ENCODE peak calls at places on chromosomes 5 and 9, in ten cellular contexts. G is tibial nerve, N is transverse colon, U is ovary, J is A549, Y is sigmoid colon, P is H1, E is stomach, A is esophagus muscularis mucosa, O is HepG2. I is an unnamed sample.

GRCh38 chr9:88006511-88007290 is 32.4 kb upstream of the CDK20 start:
- DNase-seq in G (no peak), N (no peak), U (no peak), J (no peak), Y (no peak), P (no peak), E (no peak), A (no peak), O (no peak), I (no peak)

GRCh38 chr9:89536145-89536574 is 38.2 kb upstream of the SEMA4D start:
- DNase-seq in G (no peak), N (no peak), U (no peak), J (no peak), Y (no peak), P (no peak), E (no peak), A (no peak), O (no peak), I (no peak)

GRCh38 chr9:96423322-96423984 is 5.3 kb upstream of the ZNF367 start:
- DNase-seq in G (no peak), N (no peak), U (no peak), J (no peak), Y (no peak), P (no peak), E (no peak), A (no peak), O (no peak), I (no peak)

GRCh38 chr9:108486791-108487190 is 369.0 kb downstream of the ACTL7B start:
- DNase-seq in G (no peak), N (no peak), U (no peak), J (no peak), Y (no peak), P (no peak), E (no peak), A (no peak), O (no peak), I (no peak)

GRCh38 chr5:88489433-88489832 is 220.8 kb upstream of the TMEM161B start:
- DNase-seq in G (no peak), N (no peak), U (no peak), J (no peak), Y (no peak), P (no peak), E (no peak), A (no peak), O (no peak), I (no peak)

GRCh38 chr5:172479034-172479783 is 24.9 kb upstream of the SH3PXD2B start:
- DNase-seq in G (peak), N (peak), U (peak), J (peak), Y (peak), P (peak), E (peak), A (no peak), O (peak), I (peak)

GRCh38 chr5:173629628-173630027 is 13.2 kb upstream of the BOD1 start:
- DNase-seq in G (no peak), N (no peak), U (no peak), J (peak), Y (no peak), P (peak), E (no peak), A (no peak), O (no peak), I (no peak)

GRCh38 chr5:39912880-39913279 is 488.1 kb upstream of the DAB2 start:
- DNase-seq in G (no peak), N (no peak), U (no peak), J (no peak), Y (no peak), P (no peak), E (no peak), A (no peak), O (no peak), I (no peak)

GRCh38 chr9:18775969-18776368 is 257.0 kb downstream of the SAXO1 start:
- DNase-seq in G (no peak), N (no peak), U (no peak), J (no peak), Y (no peak), P (no peak), E (no peak), A (no peak), O (no peak), I (no peak)

DNA sequence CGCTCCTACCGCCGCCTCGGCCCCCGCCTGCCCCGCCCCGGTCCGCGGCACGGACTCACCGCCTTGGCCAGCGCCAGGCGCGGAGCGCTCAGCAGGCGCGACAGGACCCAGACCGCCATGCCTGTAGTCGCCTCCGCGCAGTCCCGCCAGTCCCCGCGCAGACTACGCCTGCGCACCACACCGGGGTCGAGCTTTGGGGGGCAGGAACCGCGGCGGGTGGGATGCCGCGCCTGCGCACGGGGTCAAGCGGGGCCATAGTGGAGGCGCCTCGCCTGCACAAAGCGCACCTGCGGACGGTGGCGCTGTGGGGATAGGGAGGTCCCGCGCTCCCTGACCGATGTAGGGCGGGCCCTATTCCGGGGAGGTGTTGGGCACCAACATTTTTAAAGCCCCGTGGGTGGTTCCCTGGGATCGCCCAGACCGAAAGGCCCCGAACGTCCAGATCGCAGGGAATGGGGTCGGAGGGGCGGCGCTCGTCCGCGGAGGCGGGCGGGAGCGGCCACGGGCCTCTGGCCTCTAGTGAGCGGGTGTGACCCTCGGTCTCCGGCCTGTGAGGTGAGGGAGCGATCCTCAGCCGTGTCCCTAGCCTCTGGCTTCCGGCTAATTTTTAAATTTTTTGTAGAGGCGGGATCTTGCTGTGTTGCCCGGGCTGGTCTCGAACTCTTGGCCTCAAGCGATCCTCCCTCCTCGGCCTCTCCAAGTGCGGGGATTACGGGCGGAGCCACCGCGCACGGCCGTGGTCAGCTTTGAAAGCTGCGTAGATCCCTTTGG is 70.8 kb upstream of the LPCAT1 start:
- DNase-seq in G (peak), N (peak), U (peak), J (peak), Y (peak), P (peak), E (peak), A (no peak), O (peak), I (peak)
- TF ChIP-seq POLR2A in G (no peak), N (no peak), U (no peak), J (peak), Y (no peak), P (peak), E (no peak), A (no peak), O (peak), I (no peak)

GRCh38 chr9:75087279-75087823 is 604 bp downstream of the NMRK1 start:
- DNase-seq in G (no peak), N (peak), U (no peak), J (peak), Y (no peak), P (no peak), E (peak), A (no peak), O (peak), I (no peak)
- H3K27ac ChIP-seq in G (peak), N (peak), U (peak), J (peak), Y (peak), P (peak), E (peak), A (peak), O (peak), I (peak)

GRCh38 chr5:37424441-37424840 is 45.3 kb downstream of the WDR70 start:
- DNase-seq in G (no peak), N (no peak), U (no peak), J (no peak), Y (no peak), P (no peak), E (no peak), A (no peak), O (no peak), I (no peak)

GRCh38 chr5:37428044-37428443 is 48.9 kb downstream of the WDR70 start:
- DNase-seq in G (no peak), N (no peak), U (no peak), J (no peak), Y (no peak), P (no peak), E (no peak), A (no peak), O (no peak), I (no peak)
- TF ChIP-seq EP300 in G (no peak), N (no peak), U (no peak), J (no peak), Y (no peak), P (no peak), E (no peak), A (no peak), O (no peak), I (no peak)

GRCh38 chr9:76321185-76321828 is 72.9 kb downstream of the RFK start:
- DNase-seq in G (no peak), N (no peak), U (no peak), J (peak), Y (no peak), P (peak), E (no peak), A (no peak), O (no peak), I (no peak)
- TF ChIP-seq POLR2A in G (no peak), N (no peak), U (no peak), J (no peak), Y (no peak), P (no peak), E (no peak), A (no peak), O (no peak), I (no peak)

GRCh38 chr9:137613738-137614523 is 4.9 kb upstream of the EHMT1 start:
- DNase-seq in G (no peak), N (no peak), U (no peak), J (no peak), Y (no peak), P (no peak), E (no peak), A (no peak), O (no peak), I (no peak)

GRCh38 chr9:137612741-137613142 is 6.1 kb upstream of the EHMT1 start:
- DNase-seq in G (no peak), N (no peak), U (no peak), J (no peak), Y (no peak), P (no peak), E (no peak), A (no peak), O (no peak), I (no peak)

GRCh38 chr9:137610944-137611343 is 5.5 kb downstream of the ARRDC1 start:
- DNase-seq in G (no peak), N (no peak), U (no peak), J (no peak), Y (no peak), P (no peak), E (no peak), A (no peak), O (no peak), I (no peak)

GRCh38 chr9:137613259-137613658 is 5.5 kb upstream of the EHMT1 start:
- DNase-seq in G (no peak), N (no peak), U (no peak), J (no peak), Y (no peak), P (no peak), E (no peak), A (no peak), O (no peak), I (no peak)

DNA sequence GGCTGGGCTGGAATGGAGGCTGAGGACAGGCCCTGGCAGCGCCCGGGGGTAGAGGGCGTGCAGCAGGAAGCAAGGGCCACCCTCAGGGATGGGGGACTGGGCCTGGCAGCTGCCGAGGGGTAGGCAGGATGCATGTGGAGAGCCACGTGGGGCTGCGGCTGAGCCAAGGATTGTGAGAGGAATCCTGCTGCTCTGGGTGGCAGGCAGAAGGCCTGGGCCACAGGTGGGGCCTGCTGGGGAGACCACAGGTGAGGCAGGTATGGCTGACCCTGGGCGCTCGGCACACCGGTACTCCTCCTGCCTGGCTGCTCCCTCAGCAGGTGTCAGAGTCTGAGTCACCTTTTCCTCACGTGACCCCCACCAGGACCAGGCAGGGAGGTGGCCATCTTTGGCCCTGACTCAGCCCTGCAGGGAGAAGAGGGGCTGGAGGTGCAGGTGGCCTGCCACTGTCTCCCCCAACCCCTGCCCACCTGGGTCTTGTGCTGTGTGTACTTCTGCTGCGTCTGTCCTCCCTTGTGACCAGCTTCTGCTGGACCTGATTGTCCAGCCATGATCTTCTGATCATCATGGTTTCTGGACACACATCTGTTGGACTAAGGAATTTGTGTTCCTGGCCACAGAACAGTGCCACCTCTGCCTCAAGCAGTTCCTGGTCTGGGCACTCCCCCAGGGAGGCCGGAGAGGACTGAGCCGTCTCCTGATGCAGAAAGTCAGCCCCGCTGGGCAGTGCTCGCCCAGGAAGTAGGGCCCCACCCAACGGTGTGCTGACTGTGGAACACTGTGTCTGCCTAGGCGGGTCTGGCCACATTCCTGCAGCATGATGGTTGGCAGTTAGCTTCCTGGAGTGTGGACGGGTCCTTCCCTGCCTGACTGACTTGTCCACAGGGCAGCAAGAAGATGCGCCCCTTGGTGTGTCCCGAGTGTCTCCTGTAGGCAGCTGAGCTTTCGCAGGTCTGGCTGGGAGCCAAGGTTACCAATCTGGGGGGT is 6.4 kb downstream of the ARRDC1 start:
- DNase-seq in G (no peak), N (peak), U (peak), J (peak), Y (no peak), P (no peak), E (peak), A (no peak), O (peak), I (peak)
- H3K27ac ChIP-seq in G (peak), N (peak), U (no peak), J (peak), Y (peak), P (peak), E (peak), A (no peak), O (peak), I (peak)

GRCh38 chr5:179405054-179405416 is 59.8 kb upstream of the ADAMTS2 start:
- DNase-seq in G (no peak), N (no peak), U (no peak), J (no peak), Y (no peak), P (no peak), E (no peak), A (peak), O (no peak), I (no peak)
- TF ChIP-seq EP300 in G (no peak), N (no peak), U (no peak), J (no peak), Y (no peak), P (no peak), E (no peak), A (no peak), O (no peak), I (no peak)

GRCh38 chr9:127761061-127761460 is 17.4 kb downstream of the SH2D3C start:
- DNase-seq in G (no peak), N (no peak), U (no peak), J (no peak), Y (no peak), P (no peak), E (no peak), A (no peak), O (no peak), I (no peak)

GRCh38 chr9:127761491-127761904 is 17.0 kb downstream of the SH2D3C start:
- DNase-seq in G (no peak), N (no peak), U (no peak), J (no peak), Y (no peak), P (no peak), E (no peak), A (no peak), O (no peak), I (no peak)

GRCh38 chr9:127765418-127765817 is 13.0 kb downstream of the SH2D3C start:
- DNase-seq in G (no peak), N (no peak), U (no peak), J (no peak), Y (no peak), P (no peak), E (no peak), A (no peak), O (no peak), I (no peak)

GRCh38 chr9:127763918-127764384 is 14.5 kb downstream of the SH2D3C start:
- DNase-seq in G (no peak), N (peak), U (no peak), J (peak), Y (no peak), P (no peak), E (peak), A (no peak), O (peak), I (no peak)

DNA sequence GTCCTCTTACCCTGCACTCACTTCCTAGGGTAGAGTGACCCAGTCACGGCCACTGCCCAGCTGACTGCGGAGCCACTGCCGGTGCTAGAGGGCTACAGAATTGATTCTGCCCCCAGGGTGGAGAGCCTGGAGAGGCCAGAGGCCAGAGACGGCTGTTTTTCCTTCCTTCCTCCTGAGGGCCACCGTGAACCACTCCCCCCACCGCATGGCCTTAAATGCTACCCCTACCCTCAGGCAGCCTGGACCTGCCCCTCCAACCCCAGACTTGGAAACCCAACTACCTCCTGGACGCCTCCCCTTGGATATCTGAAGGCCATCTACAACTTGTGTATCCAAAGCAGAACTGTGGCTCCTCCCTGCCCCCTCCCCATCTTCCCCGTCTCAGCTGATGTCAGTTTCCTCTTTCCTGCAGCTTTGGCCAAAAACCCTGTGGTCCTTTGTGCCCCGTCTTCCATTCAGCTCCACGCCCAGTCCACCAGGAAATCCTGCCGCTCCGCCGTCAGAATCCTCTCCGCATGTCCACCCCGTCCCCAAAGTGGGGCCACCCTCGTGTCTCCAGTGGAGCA is 16.3 kb downstream of the SH2D3C start:
- DNase-seq in G (peak), N (no peak), U (no peak), J (no peak), Y (no peak), P (no peak), E (no peak), A (no peak), O (no peak), I (no peak)
- TF ChIP-seq POLR2A in G (no peak), N (no peak), U (no peak), J (no peak), Y (no peak), P (no peak), E (no peak), A (no peak), O (no peak), I (no peak)

GRCh38 chr9:16515207-16515606 is 355.3 kb downstream of the BNC2 start:
- DNase-seq in G (no peak), N (no peak), U (no peak), J (no peak), Y (peak), P (no peak), E (no peak), A (no peak), O (no peak), I (no peak)
- H3K27ac ChIP-seq in G (no peak), N (peak), U (peak), J (no peak), Y (peak), P (peak), E (no peak), A (peak), O (no peak), I (no peak)

GRCh38 chr9:125631391-125632085 is 75.5 kb downstream of the MAPKAP1 start:
- DNase-seq in G (no peak), N (peak), U (no peak), J (peak), Y (no peak), P (no peak), E (no peak), A (no peak), O (peak), I (no peak)
- TF ChIP-seq EP300 in G (no peak), N (no peak), U (no peak), J (no peak), Y (no peak), P (no peak), E (no peak), A (no peak), O (no peak), I (no peak)